ENCODE peak calls at places on chromosomes 6 and 20, in eight cellular contexts. One of them, this sample, is unnamed.

GRCh38 chr6:35425284-35425683 is 26.9 kb upstream of the FANCE start:
- DNase-seq in CD8-positive, alpha-beta T cell: no peak
- DNase-seq in iPS DF 6.9: no peak
- DNase-seq in left lung: no peak
- DNase-seq in A673: peak
- DNase-seq in OCI-LY7: no peak
- DNase-seq in GM23248: peak
- DNase-seq in endodermal cell: no peak
- DNase-seq in this sample: peak

GRCh38 chr6:156833755-156834154 is 56.6 kb downstream of the ARID1B start:
- DNase-seq in A673: no peak
- DNase-seq in iPS DF 6.9: no peak
- DNase-seq in CD8-positive, alpha-beta T cell: no peak
- DNase-seq in endodermal cell: no peak
- DNase-seq in OCI-LY7: no peak
- DNase-seq in GM23248: no peak
- DNase-seq in left lung: no peak
- DNase-seq in this sample: no peak

GRCh38 chr6:5305968-5306626 is 44.8 kb downstream of the FARS2 start:
- DNase-seq in A673: peak
- DNase-seq in OCI-LY7: no peak
- DNase-seq in iPS DF 6.9: no peak
- DNase-seq in GM23248: no peak
- DNase-seq in CD8-positive, alpha-beta T cell: no peak
- DNase-seq in left lung: no peak
- DNase-seq in endodermal cell: no peak
- DNase-seq in this sample: no peak

GRCh38 chr20:843908-844307 is 10.4 kb downstream of the FAM110A start:
- DNase-seq in GM23248: no peak
- DNase-seq in left lung: no peak
- DNase-seq in A673: no peak
- DNase-seq in iPS DF 6.9: no peak
- DNase-seq in CD8-positive, alpha-beta T cell: no peak
- DNase-seq in OCI-LY7: no peak
- DNase-seq in endodermal cell: no peak
- DNase-seq in this sample: no peak

GRCh38 chr20:18314786-18315406 is 26.6 kb downstream of the ZNF133 start:
- DNase-seq in OCI-LY7: no peak
- DNase-seq in CD8-positive, alpha-beta T cell: no peak
- DNase-seq in left lung: no peak
- DNase-seq in GM23248: peak
- DNase-seq in iPS DF 6.9: no peak
- DNase-seq in endodermal cell: no peak
- DNase-seq in A673: peak
- DNase-seq in this sample: no peak

GRCh38 chr20:3449319-3449718 is 21.5 kb upstream of the ATRN start:
- DNase-seq in CD8-positive, alpha-beta T cell: no peak
- DNase-seq in OCI-LY7: no peak
- DNase-seq in A673: no peak
- DNase-seq in GM23248: no peak
- DNase-seq in iPS DF 6.9: no peak
- DNase-seq in endodermal cell: no peak
- DNase-seq in left lung: no peak
- DNase-seq in this sample: no peak

GRCh38 chr20:51333446-51333845 is 209.1 kb downstream of the NFATC2 start:
- DNase-seq in endodermal cell: no peak
- DNase-seq in GM23248: no peak
- DNase-seq in A673: no peak
- DNase-seq in iPS DF 6.9: no peak
- DNase-seq in CD8-positive, alpha-beta T cell: no peak
- DNase-seq in left lung: no peak
- DNase-seq in OCI-LY7: no peak
- DNase-seq in this sample: no peak

GRCh38 chr6:41768545-41769308 is 11.0 kb downstream of the FRS3 start:
- DNase-seq in CD8-positive, alpha-beta T cell: no peak
- DNase-seq in endodermal cell: no peak
- DNase-seq in iPS DF 6.9: no peak
- DNase-seq in GM23248: no peak
- DNase-seq in left lung: peak
- DNase-seq in OCI-LY7: no peak
- DNase-seq in A673: no peak
- DNase-seq in this sample: no peak

GRCh38 chr6:155309150-155309549 is 5.1 kb downstream of the TFB1M start:
- DNase-seq in CD8-positive, alpha-beta T cell: no peak
- DNase-seq in endodermal cell: no peak
- DNase-seq in left lung: no peak
- DNase-seq in iPS DF 6.9: no peak
- DNase-seq in OCI-LY7: no peak
- DNase-seq in GM23248: no peak
- DNase-seq in A673: no peak
- DNase-seq in this sample: no peak

GRCh38 chr20:17210983-17211382 is 15.9 kb upstream of the PCSK2 start:
- DNase-seq in iPS DF 6.9: no peak
- DNase-seq in endodermal cell: no peak
- DNase-seq in GM23248: peak
- DNase-seq in OCI-LY7: no peak
- DNase-seq in left lung: no peak
- DNase-seq in A673: peak
- DNase-seq in CD8-positive, alpha-beta T cell: no peak
- DNase-seq in this sample: no peak

GRCh38 chr6:73516712-73517489 is 3.9 kb downstream of the EEF1A1 start:
- DNase-seq in left lung: no peak
- DNase-seq in iPS DF 6.9: no peak
- DNase-seq in endodermal cell: no peak
- DNase-seq in A673: peak
- DNase-seq in CD8-positive, alpha-beta T cell: no peak
- DNase-seq in GM23248: peak
- DNase-seq in OCI-LY7: peak
- DNase-seq in this sample: no peak

GRCh38 chr20:19992996-19993908 is 23.9 kb upstream of the NAA20 start:
- DNase-seq in left lung: no peak
- DNase-seq in GM23248: peak
- DNase-seq in OCI-LY7: no peak
- DNase-seq in CD8-positive, alpha-beta T cell: no peak
- DNase-seq in iPS DF 6.9: no peak
- DNase-seq in endodermal cell: peak
- DNase-seq in A673: peak
- DNase-seq in this sample: no peak

GRCh38 chr6:63389191-63389844 is 69.5 kb upstream of the LGSN start:
- DNase-seq in endodermal cell: no peak
- DNase-seq in OCI-LY7: no peak
- DNase-seq in GM23248: no peak
- DNase-seq in A673: no peak
- DNase-seq in left lung: no peak
- DNase-seq in iPS DF 6.9: no peak
- DNase-seq in CD8-positive, alpha-beta T cell: no peak
- DNase-seq in this sample: no peak

GRCh38 chr6:133921249-133921859 is 31.7 kb upstream of the TBPL1 start:
- DNase-seq in left lung: peak
- DNase-seq in OCI-LY7: peak
- DNase-seq in endodermal cell: peak
- DNase-seq in iPS DF 6.9: peak
- DNase-seq in CD8-positive, alpha-beta T cell: peak
- DNase-seq in A673: peak
- DNase-seq in GM23248: peak
- DNase-seq in this sample: peak

GRCh38 chr6:106510090-106510970 is 119.0 kb downstream of the RTN4IP1 start:
- DNase-seq in A673: peak
- DNase-seq in endodermal cell: peak
- DNase-seq in CD8-positive, alpha-beta T cell: peak
- DNase-seq in GM23248: peak
- DNase-seq in OCI-LY7: peak
- DNase-seq in iPS DF 6.9: no peak
- DNase-seq in left lung: peak
- DNase-seq in this sample: no peak

GRCh38 chr6:27251672-27252251 is 4.3 kb downstream of the PRSS16 start:
- DNase-seq in GM23248: peak
- DNase-seq in left lung: peak
- DNase-seq in A673: peak
- DNase-seq in endodermal cell: peak
- DNase-seq in CD8-positive, alpha-beta T cell: peak
- DNase-seq in iPS DF 6.9: peak
- DNase-seq in OCI-LY7: peak
- DNase-seq in this sample: peak

GRCh38 chr6:148203970-148204369 is 138.7 kb upstream of the SASH1 start:
- DNase-seq in iPS DF 6.9: no peak
- DNase-seq in GM23248: peak
- DNase-seq in left lung: peak
- DNase-seq in endodermal cell: no peak
- DNase-seq in OCI-LY7: peak
- DNase-seq in A673: peak
- DNase-seq in CD8-positive, alpha-beta T cell: peak
- DNase-seq in this sample: no peak

GRCh38 chr6:150711584-150712501 is 112.2 kb downstream of the PLEKHG1 start:
- DNase-seq in GM23248: no peak
- DNase-seq in CD8-positive, alpha-beta T cell: no peak
- DNase-seq in OCI-LY7: no peak
- DNase-seq in endodermal cell: no peak
- DNase-seq in A673: no peak
- DNase-seq in iPS DF 6.9: no peak
- DNase-seq in left lung: no peak
- DNase-seq in this sample: no peak

GRCh38 chr6:77463881-77464867 is 883 bp upstream of the HTR1B start:
- DNase-seq in OCI-LY7: no peak
- DNase-seq in A673: no peak
- DNase-seq in endodermal cell: peak
- DNase-seq in CD8-positive, alpha-beta T cell: no peak
- DNase-seq in iPS DF 6.9: no peak
- DNase-seq in GM23248: no peak
- DNase-seq in left lung: no peak
- DNase-seq in this sample: no peak

GRCh38 chr20:62263396-62263795 is 25.1 kb downstream of the OSBPL2 start:
- DNase-seq in A673: no peak
- DNase-seq in OCI-LY7: no peak
- DNase-seq in left lung: no peak
- DNase-seq in GM23248: no peak
- DNase-seq in endodermal cell: no peak
- DNase-seq in CD8-positive, alpha-beta T cell: no peak
- DNase-seq in iPS DF 6.9: no peak
- DNase-seq in this sample: no peak

GRCh38 chr20:62258499-62259293 is 20.4 kb downstream of the OSBPL2 start:
- DNase-seq in left lung: no peak
- DNase-seq in CD8-positive, alpha-beta T cell: no peak
- DNase-seq in GM23248: peak
- DNase-seq in endodermal cell: no peak
- DNase-seq in OCI-LY7: no peak
- DNase-seq in iPS DF 6.9: no peak
- DNase-seq in A673: no peak
- DNase-seq in this sample: no peak

GRCh38 chr20:62262064-62262463 is 23.7 kb downstream of the OSBPL2 start:
- DNase-seq in OCI-LY7: no peak
- DNase-seq in CD8-positive, alpha-beta T cell: no peak
- DNase-seq in A673: no peak
- DNase-seq in left lung: no peak
- DNase-seq in GM23248: no peak
- DNase-seq in endodermal cell: no peak
- DNase-seq in iPS DF 6.9: no peak
- DNase-seq in this sample: no peak

GRCh38 chr20:62255976-62256375 is 17.7 kb downstream of the OSBPL2 start:
- DNase-seq in iPS DF 6.9: no peak
- DNase-seq in endodermal cell: no peak
- DNase-seq in CD8-positive, alpha-beta T cell: no peak
- DNase-seq in left lung: no peak
- DNase-seq in A673: no peak
- DNase-seq in OCI-LY7: no peak
- DNase-seq in GM23248: no peak
- DNase-seq in this sample: no peak

GRCh38 chr20:62259294-62259565 is 20.9 kb downstream of the OSBPL2 start:
- DNase-seq in iPS DF 6.9: no peak
- DNase-seq in GM23248: no peak
- DNase-seq in CD8-positive, alpha-beta T cell: no peak
- DNase-seq in A673: no peak
- DNase-seq in left lung: no peak
- DNase-seq in endodermal cell: no peak
- DNase-seq in OCI-LY7: no peak
- DNase-seq in this sample: no peak
- H3K27ac ChIP-seq in iPS DF 6.9: no peak
- H3K27ac ChIP-seq in GM23248: peak
- H3K27ac ChIP-seq in CD8-positive, alpha-beta T cell: no peak
- H3K27ac ChIP-seq in A673: no peak
- H3K27ac ChIP-seq in left lung: no peak
- H3K27ac ChIP-seq in endodermal cell: no peak
- H3K27ac ChIP-seq in OCI-LY7: no peak
- H3K27ac ChIP-seq in this sample: no peak

GRCh38 chr6:128759447-128759846 is 123.5 kb upstream of the LAMA2 start:
- DNase-seq in OCI-LY7: no peak
- DNase-seq in GM23248: no peak
- DNase-seq in iPS DF 6.9: no peak
- DNase-seq in left lung: no peak
- DNase-seq in A673: no peak
- DNase-seq in endodermal cell: no peak
- DNase-seq in CD8-positive, alpha-beta T cell: no peak
- DNase-seq in this sample: no peak

GRCh38 chr6:128767705-128768104 is 115.2 kb upstream of the LAMA2 start:
- DNase-seq in OCI-LY7: no peak
- DNase-seq in CD8-positive, alpha-beta T cell: no peak
- DNase-seq in endodermal cell: no peak
- DNase-seq in GM23248: no peak
- DNase-seq in left lung: no peak
- DNase-seq in A673: no peak
- DNase-seq in iPS DF 6.9: no peak
- DNase-seq in this sample: no peak

GRCh38 chr6:128759901-128760300 is 123.0 kb upstream of the LAMA2 start:
- DNase-seq in CD8-positive, alpha-beta T cell: no peak
- DNase-seq in A673: no peak
- DNase-seq in iPS DF 6.9: no peak
- DNase-seq in OCI-LY7: no peak
- DNase-seq in endodermal cell: no peak
- DNase-seq in GM23248: no peak
- DNase-seq in left lung: no peak
- DNase-seq in this sample: no peak

GRCh38 chr6:128767150-128767549 is 115.8 kb upstream of the LAMA2 start:
- DNase-seq in GM23248: no peak
- DNase-seq in endodermal cell: no peak
- DNase-seq in CD8-positive, alpha-beta T cell: no peak
- DNase-seq in A673: no peak
- DNase-seq in iPS DF 6.9: no peak
- DNase-seq in OCI-LY7: no peak
- DNase-seq in left lung: no peak
- DNase-seq in this sample: no peak

GRCh38 chr6:128763599-128764300 is 119.2 kb upstream of the LAMA2 start:
- DNase-seq in iPS DF 6.9: no peak
- DNase-seq in CD8-positive, alpha-beta T cell: no peak
- DNase-seq in OCI-LY7: no peak
- DNase-seq in A673: no peak
- DNase-seq in GM23248: no peak
- DNase-seq in left lung: no peak
- DNase-seq in endodermal cell: no peak
- DNase-seq in this sample: no peak
- H3K27ac ChIP-seq in iPS DF 6.9: no peak
- H3K27ac ChIP-seq in CD8-positive, alpha-beta T cell: no peak
- H3K27ac ChIP-seq in OCI-LY7: no peak
- H3K27ac ChIP-seq in A673: no peak
- H3K27ac ChIP-seq in GM23248: no peak
- H3K27ac ChIP-seq in left lung: no peak
- H3K27ac ChIP-seq in endodermal cell: no peak
- H3K27ac ChIP-seq in this sample: no peak

GRCh38 chr20:10781526-10781925 is 107.7 kb upstream of the JAG1 start:
- DNase-seq in CD8-positive, alpha-beta T cell: no peak
- DNase-seq in iPS DF 6.9: no peak
- DNase-seq in OCI-LY7: no peak
- DNase-seq in endodermal cell: no peak
- DNase-seq in left lung: no peak
- DNase-seq in A673: no peak
- DNase-seq in GM23248: no peak
- DNase-seq in this sample: no peak
- H3K27ac ChIP-seq in CD8-positive, alpha-beta T cell: no peak
- H3K27ac ChIP-seq in iPS DF 6.9: no peak
- H3K27ac ChIP-seq in OCI-LY7: no peak
- H3K27ac ChIP-seq in endodermal cell: no peak
- H3K27ac ChIP-seq in left lung: no peak
- H3K27ac ChIP-seq in A673: no peak
- H3K27ac ChIP-seq in GM23248: no peak
- H3K27ac ChIP-seq in this sample: no peak

GRCh38 chr6:1312193-1312443 is 220 bp downstream of the FOXQ1 start:
- DNase-seq in endodermal cell: no peak
- DNase-seq in OCI-LY7: no peak
- DNase-seq in CD8-positive, alpha-beta T cell: no peak
- DNase-seq in iPS DF 6.9: no peak
- DNase-seq in A673: no peak
- DNase-seq in left lung: no peak
- DNase-seq in GM23248: no peak
- DNase-seq in this sample: no peak
- H3K27ac ChIP-seq in endodermal cell: no peak
- H3K27ac ChIP-seq in OCI-LY7: no peak
- H3K27ac ChIP-seq in CD8-positive, alpha-beta T cell: no peak
- H3K27ac ChIP-seq in iPS DF 6.9: no peak
- H3K27ac ChIP-seq in A673: no peak
- H3K27ac ChIP-seq in left lung: peak
- H3K27ac ChIP-seq in GM23248: no peak
- H3K27ac ChIP-seq in this sample: no peak